ENCODE peak calls at places on chromosomes 1 and 21, in six cellular contexts. One of them, this sample, is unnamed.

GRCh38 chr1:205934788-205935187 is 8.5 kb downstream of the SLC26A9 start:
- DNase-seq in neuronal stem cell: no peak
- DNase-seq in IMR-90: no peak
- DNase-seq in H1: no peak
- DNase-seq in H9: no peak
- DNase-seq in mesenchymal stem cell: no peak
- DNase-seq in this sample: no peak

GRCh38 chr1:186059311-186059710 is 315.7 kb downstream of the TPR start:
- DNase-seq in neuronal stem cell: no peak
- DNase-seq in IMR-90: peak; percentile 28
- DNase-seq in H1: no peak
- DNase-seq in H9: no peak
- DNase-seq in mesenchymal stem cell: no peak
- DNase-seq in this sample: no peak

GRCh38 chr1:151718011-151718431 is 1.4 kb upstream of the CELF3 start:
- DNase-seq in neuronal stem cell: no peak
- DNase-seq in IMR-90: no peak
- DNase-seq in H1: no peak
- DNase-seq in H9: no peak
- DNase-seq in mesenchymal stem cell: no peak
- DNase-seq in this sample: no peak

GRCh38 chr1:57234459-57234858 is 189.4 kb downstream of the DAB1 start:
- DNase-seq in neuronal stem cell: no peak
- DNase-seq in IMR-90: no peak
- DNase-seq in H1: no peak
- DNase-seq in H9: no peak
- DNase-seq in mesenchymal stem cell: no peak
- DNase-seq in this sample: no peak

GRCh38 chr1:171158089-171158488 is 27.0 kb upstream of the FMO2 start:
- DNase-seq in neuronal stem cell: no peak
- DNase-seq in IMR-90: no peak
- DNase-seq in H1: no peak
- DNase-seq in H9: no peak
- DNase-seq in mesenchymal stem cell: no peak
- DNase-seq in this sample: peak; percentile 62

GRCh38 chr1:198435044-198435443 is 105.4 kb downstream of the ATP6V1G3 start:
- DNase-seq in neuronal stem cell: no peak
- DNase-seq in IMR-90: peak; percentile 51
- DNase-seq in H1: no peak
- DNase-seq in H9: no peak
- DNase-seq in mesenchymal stem cell: no peak
- DNase-seq in this sample: no peak

GRCh38 chr1:215083408-215083961 is 948 bp downstream of the KCNK2 start:
- DNase-seq in neuronal stem cell: peak; percentile 36
- DNase-seq in IMR-90: peak; percentile 63
- DNase-seq in H1: peak; percentile 67
- DNase-seq in H9: peak; percentile 55
- DNase-seq in mesenchymal stem cell: peak; percentile 39
- DNase-seq in this sample: no peak

GRCh38 chr1:203649551-203650011 is 22.9 kb downstream of the ATP2B4 start:
- DNase-seq in neuronal stem cell: no peak
- DNase-seq in IMR-90: no peak
- DNase-seq in H1: no peak
- DNase-seq in H9: no peak
- DNase-seq in mesenchymal stem cell: peak; percentile 62
- DNase-seq in this sample: no peak

GRCh38 chr1:181033128-181033798 is 520 bp upstream of the MR1 start:
- DNase-seq in neuronal stem cell: no peak
- DNase-seq in IMR-90: peak; percentile 35
- DNase-seq in H1: no peak
- DNase-seq in H9: no peak
- DNase-seq in mesenchymal stem cell: peak; percentile 73
- DNase-seq in this sample: no peak

GRCh38 chr1:233294991-233295774 is at the start of gene PCNX2:
- DNase-seq in neuronal stem cell: peak; percentile 33
- DNase-seq in IMR-90: peak; percentile 74
- DNase-seq in H1: peak; percentile 72
- DNase-seq in H9: peak; percentile 83
- DNase-seq in mesenchymal stem cell: peak; percentile 82
- DNase-seq in this sample: peak; percentile 27

GRCh38 chr21:15221799-15222386 is 157.1 kb upstream of the NRIP1 start:
- DNase-seq in neuronal stem cell: peak; percentile 29
- DNase-seq in IMR-90: peak; percentile 65
- DNase-seq in H1: peak; percentile 46
- DNase-seq in H9: peak; percentile 85
- DNase-seq in mesenchymal stem cell: peak; percentile 53
- DNase-seq in this sample: no peak

GRCh38 chr1:12180315-12180714 is 13.5 kb downstream of the TNFRSF1B start:
- DNase-seq in neuronal stem cell: no peak
- DNase-seq in IMR-90: no peak
- DNase-seq in H1: no peak
- DNase-seq in H9: no peak
- DNase-seq in mesenchymal stem cell: peak; percentile 51
- DNase-seq in this sample: peak; percentile 77

GRCh38 chr1:91749690-91750335 is 136.1 kb downstream of the TGFBR3 start:
- DNase-seq in neuronal stem cell: no peak
- DNase-seq in IMR-90: no peak
- DNase-seq in H1: no peak
- DNase-seq in H9: no peak
- DNase-seq in mesenchymal stem cell: no peak
- DNase-seq in this sample: no peak

GRCh38 chr1:44294588-44295007 is 60.5 kb downstream of the ERI3 start:
- DNase-seq in neuronal stem cell: no peak
- DNase-seq in IMR-90: peak; percentile 79
- DNase-seq in H1: peak; percentile 61
- DNase-seq in H9: peak; percentile 73
- DNase-seq in mesenchymal stem cell: no peak
- DNase-seq in this sample: no peak

GRCh38 chr1:156004843-156005593 is 15.7 kb downstream of the SSR2 start:
- DNase-seq in neuronal stem cell: no peak
- DNase-seq in IMR-90: no peak
- DNase-seq in H1: no peak
- DNase-seq in H9: no peak
- DNase-seq in mesenchymal stem cell: no peak
- DNase-seq in this sample: no peak

GRCh38 chr1:217403321-217403720 is 227.6 kb downstream of the GPATCH2 start:
- DNase-seq in neuronal stem cell: no peak
- DNase-seq in IMR-90: no peak
- DNase-seq in H1: no peak
- DNase-seq in H9: no peak
- DNase-seq in mesenchymal stem cell: no peak
- DNase-seq in this sample: no peak

GRCh38 chr1:51558375-51558924 is 39.4 kb upstream of the EPS15 start:
- DNase-seq in neuronal stem cell: no peak
- DNase-seq in IMR-90: peak; percentile 47
- DNase-seq in H1: no peak
- DNase-seq in H9: peak; percentile 37
- DNase-seq in mesenchymal stem cell: no peak
- DNase-seq in this sample: peak; percentile 56

GRCh38 chr1:153490272-153491051 is 30.0 kb upstream of the S100A7 start:
- DNase-seq in neuronal stem cell: no peak
- DNase-seq in IMR-90: peak; percentile 97
- DNase-seq in H1: no peak
- DNase-seq in H9: no peak
- DNase-seq in mesenchymal stem cell: peak; percentile 58
- DNase-seq in this sample: no peak

GRCh38 chr1:94961994-94962744 is 35.3 kb upstream of the CNN3 start:
- DNase-seq in neuronal stem cell: no peak
- DNase-seq in IMR-90: no peak
- DNase-seq in H1: no peak
- DNase-seq in H9: no peak
- DNase-seq in mesenchymal stem cell: peak; percentile 17
- DNase-seq in this sample: no peak

GRCh38 chr1:7783178-7783711 is 846 bp upstream of the PER3 start:
- DNase-seq in neuronal stem cell: no peak
- DNase-seq in IMR-90: peak; percentile 24
- DNase-seq in H1: peak; percentile 82
- DNase-seq in H9: peak; percentile 90
- DNase-seq in mesenchymal stem cell: peak; percentile 67
- DNase-seq in this sample: peak; percentile 42

GRCh38 chr1:223289621-223290020 is 74.4 kb downstream of the SUSD4 start:
- DNase-seq in neuronal stem cell: no peak
- DNase-seq in IMR-90: no peak
- DNase-seq in H1: no peak
- DNase-seq in H9: no peak
- DNase-seq in mesenchymal stem cell: no peak
- DNase-seq in this sample: peak; percentile 27

GRCh38 chr21:41010981-41011380 is 157.0 kb upstream of the BACE2 start:
- DNase-seq in neuronal stem cell: no peak
- DNase-seq in IMR-90: no peak
- DNase-seq in H1: no peak
- DNase-seq in H9: no peak
- DNase-seq in mesenchymal stem cell: no peak
- DNase-seq in this sample: no peak

GRCh38 chr1:67430358-67431155 is at the start of gene SERBP1:
- DNase-seq in neuronal stem cell: peak; percentile 96
- DNase-seq in IMR-90: peak; percentile 96
- DNase-seq in H1: peak; percentile 92
- DNase-seq in H9: peak; percentile 98
- DNase-seq in mesenchymal stem cell: peak; percentile 97
- DNase-seq in this sample: peak; percentile 99
- H2AFZ ChIP-seq in neuronal stem cell: peak within 1 kb of the TSS; percentile 94
- H2AFZ ChIP-seq in IMR-90: peak within 1 kb of the TSS; percentile 99
- H2AFZ ChIP-seq in H1: peak within 1 kb of the TSS; percentile 99
- H2AFZ ChIP-seq in H9: peak within 1 kb of the TSS; percentile 85
- H2AFZ ChIP-seq in mesenchymal stem cell: peak within 1 kb of the TSS; percentile 94
- H2AFZ ChIP-seq in this sample: peak within 1 kb of the TSS; percentile 92

GRCh38 chr21:31731802-31732537 is at the start of gene SCAF4:
- DNase-seq in neuronal stem cell: peak; percentile 88
- DNase-seq in IMR-90: peak; percentile 87
- DNase-seq in H1: peak; percentile 84
- DNase-seq in H9: peak; percentile 88
- DNase-seq in mesenchymal stem cell: peak; percentile 91
- DNase-seq in this sample: peak; percentile 92
- H3K4ac ChIP-seq in neuronal stem cell: no peak within 1 kb of the TSS
- H3K4ac ChIP-seq in IMR-90: peak within 1 kb of the TSS; percentile 69
- H3K4ac ChIP-seq in H1: peak within 1 kb of the TSS; percentile 19
- H3K4ac ChIP-seq in H9: no peak within 1 kb of the TSS
- H3K4ac ChIP-seq in mesenchymal stem cell: peak within 1 kb of the TSS; percentile 96
- H3K4ac ChIP-seq in this sample: peak within 1 kb of the TSS; percentile 91

GRCh38 chr1:177048314-177049069 is 116.0 kb downstream of the ASTN1 start:
- DNase-seq in neuronal stem cell: no peak
- DNase-seq in IMR-90: no peak
- DNase-seq in H1: no peak
- DNase-seq in H9: peak; percentile 41
- DNase-seq in mesenchymal stem cell: no peak
- DNase-seq in this sample: no peak
- H2BK120ac ChIP-seq in neuronal stem cell: no peak overlapping the region
- H2BK120ac ChIP-seq in IMR-90: no peak overlapping the region
- H2BK120ac ChIP-seq in H1: no peak overlapping the region
- H2BK120ac ChIP-seq in H9: no peak overlapping the region
- H2BK120ac ChIP-seq in mesenchymal stem cell: no peak overlapping the region
- H2BK120ac ChIP-seq in this sample: no peak overlapping the region

DNA sequence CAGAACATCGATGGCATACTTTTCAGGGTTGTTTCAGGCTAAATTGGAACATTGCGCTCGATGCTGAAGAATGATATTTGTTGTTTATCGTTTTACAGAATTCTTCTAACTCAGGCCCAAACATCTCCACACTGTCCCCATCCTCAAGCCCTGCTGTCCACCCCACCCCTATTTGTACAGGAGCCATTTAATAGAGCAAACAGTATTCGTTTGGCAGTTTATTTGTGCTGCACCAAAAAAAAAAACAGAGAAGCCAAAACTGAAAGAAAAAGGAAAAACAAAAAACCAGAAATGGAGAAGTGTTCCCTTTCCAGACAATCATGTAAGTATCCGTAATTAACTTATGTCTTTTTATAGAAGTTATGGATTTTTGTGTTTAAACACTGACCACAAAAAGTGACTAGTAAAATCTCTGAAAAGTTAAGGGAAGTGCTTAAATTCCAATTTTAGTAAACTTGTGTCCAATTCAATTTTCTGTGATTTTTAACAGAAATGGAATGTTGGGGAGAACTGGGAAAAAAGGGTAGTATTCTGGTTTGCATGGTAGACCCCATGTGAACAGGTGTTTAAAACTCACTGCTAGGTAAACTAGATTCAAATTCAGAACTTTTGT is 40.4 kb upstream of the ZBTB18 start:
- DNase-seq in neuronal stem cell: no peak
- DNase-seq in IMR-90: no peak
- DNase-seq in H1: no peak
- DNase-seq in H9: no peak
- DNase-seq in mesenchymal stem cell: no peak
- DNase-seq in this sample: no peak
- H2AFZ ChIP-seq in neuronal stem cell: no peak overlapping the region
- H2AFZ ChIP-seq in IMR-90: no peak overlapping the region
- H2AFZ ChIP-seq in H1: no peak overlapping the region
- H2AFZ ChIP-seq in H9: no peak overlapping the region
- H2AFZ ChIP-seq in mesenchymal stem cell: no peak overlapping the region
- H2AFZ ChIP-seq in this sample: no peak overlapping the region

This sample was measured in trophoblast cell.